ENCODE peak calls at places on chromosomes 1 and 21, in four cellular contexts. One of them, this sample, is unnamed.

GRCh38 chr1:39262802-39263201 is 58.3 kb downstream of the MACF1 start:
- DNase-seq in IMR-90: no peak
- DNase-seq in H1: no peak
- DNase-seq in mesendoderm: no peak
- DNase-seq in this sample: no peak

GRCh38 chr1:15214507-15214906 is 32.5 kb upstream of the FHAD1 start:
- DNase-seq in mesendoderm: no peak
- DNase-seq in H1: no peak
- DNase-seq in IMR-90: peak
- DNase-seq in this sample: no peak

GRCh38 chr1:43373034-43373940 is 5.5 kb upstream of the ELOVL1 start:
- DNase-seq in mesendoderm: no peak
- DNase-seq in H1: no peak
- DNase-seq in IMR-90: peak
- DNase-seq in this sample: no peak

GRCh38 chr1:216015116-216015515 is 408.1 kb downstream of the USH2A start:
- DNase-seq in mesendoderm: no peak
- DNase-seq in H1: no peak
- DNase-seq in IMR-90: no peak
- DNase-seq in this sample: no peak

GRCh38 chr21:39317134-39318090 is 4.0 kb upstream of the BRWD1 start:
- DNase-seq in H1: no peak
- DNase-seq in mesendoderm: no peak
- DNase-seq in IMR-90: no peak
- DNase-seq in this sample: no peak

GRCh38 chr1:68758666-68759209 is 261.9 kb upstream of the DEPDC1 start:
- DNase-seq in H1: no peak
- DNase-seq in IMR-90: no peak
- DNase-seq in mesendoderm: peak
- DNase-seq in this sample: peak

GRCh38 chr1:31591425-31592093 is 15.2 kb downstream of the TINAGL1 start:
- DNase-seq in mesendoderm: no peak
- DNase-seq in H1: peak
- DNase-seq in IMR-90: no peak
- DNase-seq in this sample: no peak

GRCh38 chr1:32128479-32128878 is 20.6 kb downstream of the KPNA6 start:
- DNase-seq in IMR-90: no peak
- DNase-seq in mesendoderm: no peak
- DNase-seq in H1: no peak
- DNase-seq in this sample: no peak

GRCh38 chr1:119160851-119161250 is 20.4 kb upstream of the WARS2 start:
- DNase-seq in H1: no peak
- DNase-seq in mesendoderm: no peak
- DNase-seq in IMR-90: peak
- DNase-seq in this sample: no peak

GRCh38 chr1:163120372-163120771 is 51.2 kb downstream of the RGS4 start:
- DNase-seq in mesendoderm: no peak
- DNase-seq in IMR-90: no peak
- DNase-seq in H1: no peak
- DNase-seq in this sample: no peak

GRCh38 chr1:201791051-201791774 is 37.7 kb upstream of the IPO9 start:
- DNase-seq in H1: no peak
- DNase-seq in mesendoderm: no peak
- DNase-seq in IMR-90: peak
- DNase-seq in this sample: no peak

GRCh38 chr1:169931795-169932195 is 38.1 kb upstream of the SCYL3 start:
- DNase-seq in mesendoderm: no peak
- DNase-seq in H1: no peak
- DNase-seq in IMR-90: peak
- DNase-seq in this sample: no peak
- H4K5ac ChIP-seq in mesendoderm: no peak
- H4K5ac ChIP-seq in H1: no peak
- H4K5ac ChIP-seq in IMR-90: no peak
- H4K5ac ChIP-seq in this sample: no peak

GRCh38 chr1:95386915-95387314 is 152.9 kb downstream of the RWDD3 start:
- DNase-seq in mesendoderm: no peak
- DNase-seq in IMR-90: no peak
- DNase-seq in H1: no peak
- DNase-seq in this sample: no peak
- H4K5ac ChIP-seq in mesendoderm: no peak
- H4K5ac ChIP-seq in IMR-90: no peak
- H4K5ac ChIP-seq in H1: no peak
- H4K5ac ChIP-seq in this sample: no peak

DNA sequence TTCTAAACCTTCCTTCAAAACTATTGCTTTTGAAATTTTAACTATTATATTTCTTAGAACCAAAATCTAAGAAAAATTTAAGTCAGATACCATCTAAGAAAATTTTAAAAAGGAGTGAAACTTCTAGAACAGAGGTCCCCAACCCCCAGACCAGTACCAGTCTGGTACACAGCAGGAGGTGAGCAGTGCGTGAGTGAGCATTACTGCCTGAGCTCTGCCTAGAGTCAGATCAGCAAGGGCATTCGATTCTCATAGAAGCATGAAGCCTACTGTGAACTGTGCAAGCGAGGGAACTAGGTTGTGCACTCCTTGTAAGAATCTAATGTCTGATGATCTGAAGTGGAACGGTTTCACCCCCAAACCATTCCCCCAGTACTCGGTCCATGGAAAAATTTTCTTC is 106.7 kb downstream of the VAV3 start:
- DNase-seq in IMR-90: no peak
- DNase-seq in H1: no peak
- DNase-seq in mesendoderm: peak
- DNase-seq in this sample: no peak
- H4K5ac ChIP-seq in IMR-90: no peak
- H4K5ac ChIP-seq in H1: no peak
- H4K5ac ChIP-seq in mesendoderm: no peak
- H4K5ac ChIP-seq in this sample: no peak

GRCh38 chr1:24065314-24065713 is 46.6 kb downstream of the MYOM3 start:
- DNase-seq in IMR-90: no peak
- DNase-seq in mesendoderm: no peak
- DNase-seq in H1: no peak
- DNase-seq in this sample: no peak
- H4K5ac ChIP-seq in IMR-90: no peak
- H4K5ac ChIP-seq in mesendoderm: no peak
- H4K5ac ChIP-seq in H1: no peak
- H4K5ac ChIP-seq in this sample: no peak

GRCh38 chr1:7679159-7679872 is 91.8 kb upstream of the VAMP3 start:
- DNase-seq in IMR-90: no peak
- DNase-seq in H1: no peak
- DNase-seq in mesendoderm: no peak
- DNase-seq in this sample: no peak

GRCh38 chr1:7678491-7679158 is 92.5 kb upstream of the VAMP3 start:
- DNase-seq in H1: no peak
- DNase-seq in IMR-90: no peak
- DNase-seq in mesendoderm: no peak
- DNase-seq in this sample: no peak

GRCh38 chr1:7681401-7681800 is 89.7 kb upstream of the VAMP3 start:
- DNase-seq in IMR-90: no peak
- DNase-seq in H1: no peak
- DNase-seq in mesendoderm: no peak
- DNase-seq in this sample: no peak

GRCh38 chr1:7679873-7680790 is 91.0 kb upstream of the VAMP3 start:
- DNase-seq in H1: peak
- DNase-seq in mesendoderm: peak
- DNase-seq in IMR-90: peak
- DNase-seq in this sample: peak

DNA sequence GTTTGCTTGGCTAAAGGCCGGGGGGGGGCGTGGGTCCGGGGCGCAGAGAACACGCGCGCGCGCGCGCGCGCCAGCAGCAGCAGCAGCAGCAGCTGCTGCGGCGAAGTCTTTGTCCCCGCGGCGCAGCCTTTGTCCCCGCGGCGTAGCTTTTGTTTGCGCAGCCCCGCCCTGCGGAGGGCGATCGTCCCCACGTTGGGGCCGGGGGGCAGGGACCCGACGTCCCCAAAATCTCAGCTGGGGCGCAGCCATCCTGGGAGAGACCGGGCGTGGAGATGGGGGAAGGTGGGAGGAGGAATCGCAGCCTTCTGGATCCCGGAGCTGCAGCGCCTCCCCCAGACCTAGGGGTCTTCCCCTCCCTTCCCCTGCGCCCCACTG is 90.3 kb upstream of the VAMP3 start:
- DNase-seq in H1: peak
- DNase-seq in IMR-90: no peak
- DNase-seq in mesendoderm: no peak
- DNase-seq in this sample: peak
- H4K5ac ChIP-seq in H1: peak
- H4K5ac ChIP-seq in IMR-90: no peak
- H4K5ac ChIP-seq in mesendoderm: no peak
- H4K5ac ChIP-seq in this sample: no peak

GRCh38 chr1:165680303-165680702 is 18.1 kb downstream of the ALDH9A1 start:
- DNase-seq in mesendoderm: no peak
- DNase-seq in H1: no peak
- DNase-seq in IMR-90: no peak
- DNase-seq in this sample: no peak

GRCh38 chr1:165675794-165676193 is 22.6 kb downstream of the ALDH9A1 start:
- DNase-seq in mesendoderm: no peak
- DNase-seq in H1: no peak
- DNase-seq in IMR-90: no peak
- DNase-seq in this sample: no peak

GRCh38 chr1:165683848-165684485 is 14.4 kb downstream of the ALDH9A1 start:
- DNase-seq in mesendoderm: no peak
- DNase-seq in H1: no peak
- DNase-seq in IMR-90: no peak
- DNase-seq in this sample: no peak

GRCh38 chr1:165678509-165678908 is 19.9 kb downstream of the ALDH9A1 start:
- DNase-seq in IMR-90: no peak
- DNase-seq in H1: no peak
- DNase-seq in mesendoderm: no peak
- DNase-seq in this sample: no peak

GRCh38 chr1:165679282-165680036 is 18.9 kb downstream of the ALDH9A1 start:
- DNase-seq in mesendoderm: peak
- DNase-seq in H1: no peak
- DNase-seq in IMR-90: no peak
- DNase-seq in this sample: no peak
- H4K5ac ChIP-seq in mesendoderm: no peak
- H4K5ac ChIP-seq in H1: no peak
- H4K5ac ChIP-seq in IMR-90: no peak
- H4K5ac ChIP-seq in this sample: no peak

GRCh38 chr1:85025940-85026339 is 22.4 kb downstream of the MCOLN3 start:
- DNase-seq in IMR-90: no peak
- DNase-seq in H1: no peak
- DNase-seq in mesendoderm: no peak
- DNase-seq in this sample: no peak
- H4K5ac ChIP-seq in IMR-90: no peak
- H4K5ac ChIP-seq in H1: no peak
- H4K5ac ChIP-seq in mesendoderm: no peak
- H4K5ac ChIP-seq in this sample: no peak

DNA sequence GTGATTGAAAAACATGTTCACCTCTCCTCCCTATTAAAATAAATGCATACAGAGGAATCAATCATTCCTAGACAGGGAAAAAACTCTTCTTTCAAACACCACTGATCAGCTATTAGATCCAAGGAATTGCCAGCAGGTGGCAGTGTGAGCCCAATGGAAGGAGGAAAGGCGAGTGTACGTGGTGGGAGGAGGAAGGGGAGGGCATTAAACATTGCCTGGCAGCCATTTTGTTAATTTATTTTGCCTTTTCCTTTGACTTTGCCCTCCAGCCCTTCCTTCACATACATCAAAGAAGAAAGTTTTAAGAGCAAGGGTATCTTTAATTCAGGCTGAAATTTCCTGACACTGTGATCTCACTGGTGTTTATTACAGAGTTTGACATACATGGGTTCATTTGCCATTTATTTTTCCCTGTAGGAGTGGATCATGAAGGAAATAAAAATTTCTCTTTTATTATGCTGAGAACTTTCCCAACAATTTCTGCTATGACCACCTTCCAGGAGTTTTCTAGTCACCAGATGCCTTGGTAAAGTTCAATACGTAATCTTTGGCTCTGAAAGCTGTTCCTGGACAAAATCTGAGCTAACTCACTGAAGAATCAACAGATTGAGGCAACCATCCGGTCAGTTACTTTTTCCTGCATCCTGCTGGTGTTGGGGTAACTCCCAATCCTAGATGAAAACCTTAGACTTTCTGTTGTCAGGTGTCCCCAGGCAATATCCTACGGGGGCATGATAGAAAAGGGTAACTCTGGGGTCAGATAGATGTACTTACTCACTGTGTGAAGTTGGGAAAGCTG is 1.9 kb upstream of the GNAI3 start:
- DNase-seq in IMR-90: peak
- DNase-seq in mesendoderm: peak
- DNase-seq in H1: peak
- DNase-seq in this sample: peak
- H4K5ac ChIP-seq in IMR-90: peak
- H4K5ac ChIP-seq in mesendoderm: peak
- H4K5ac ChIP-seq in H1: peak
- H4K5ac ChIP-seq in this sample: peak

GRCh38 chr1:228151170-228151513 is 1.4 kb downstream of the GJC2 start:
- DNase-seq in IMR-90: no peak
- DNase-seq in H1: no peak
- DNase-seq in mesendoderm: no peak
- DNase-seq in this sample: peak
- H4K5ac ChIP-seq in IMR-90: peak
- H4K5ac ChIP-seq in H1: no peak
- H4K5ac ChIP-seq in mesendoderm: no peak
- H4K5ac ChIP-seq in this sample: no peak

GRCh38 chr1:153394391-153394790 is 3.5 kb upstream of the S100A8 start:
- DNase-seq in H1: no peak
- DNase-seq in mesendoderm: no peak
- DNase-seq in IMR-90: no peak
- DNase-seq in this sample: no peak

GRCh38 chr1:153395776-153396175 is 4.9 kb upstream of the S100A8 start:
- DNase-seq in mesendoderm: no peak
- DNase-seq in H1: peak
- DNase-seq in IMR-90: no peak
- DNase-seq in this sample: peak

GRCh38 chr1:153395136-153395685 is 4.3 kb upstream of the S100A8 start:
- DNase-seq in mesendoderm: no peak
- DNase-seq in H1: peak
- DNase-seq in IMR-90: no peak
- DNase-seq in this sample: peak

GRCh38 chr1:153392822-153393221 is 1.9 kb upstream of the S100A8 start:
- DNase-seq in IMR-90: no peak
- DNase-seq in mesendoderm: no peak
- DNase-seq in H1: no peak
- DNase-seq in this sample: no peak

DNA sequence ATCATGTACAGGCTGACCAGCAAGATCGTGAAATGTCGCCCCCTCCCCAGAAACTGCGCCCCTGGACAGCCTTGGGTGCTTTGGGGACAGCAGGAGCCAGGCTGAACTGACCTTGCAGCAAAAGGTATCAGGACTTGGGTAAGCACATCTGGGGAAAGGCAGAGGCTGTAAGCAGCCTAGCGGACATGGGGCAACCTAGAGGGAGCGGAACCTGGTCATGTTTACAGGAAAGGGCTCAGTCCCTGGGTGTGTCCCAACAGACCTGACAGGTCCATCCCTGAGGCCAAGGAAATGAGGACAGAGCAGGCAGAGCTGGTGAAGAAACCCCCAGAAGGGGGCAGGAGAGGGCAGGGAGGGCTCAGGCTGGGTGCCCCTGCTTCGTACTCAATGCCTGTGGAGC is 3.1 kb upstream of the S100A8 start:
- DNase-seq in IMR-90: no peak
- DNase-seq in H1: peak
- DNase-seq in mesendoderm: peak
- DNase-seq in this sample: peak
- H4K5ac ChIP-seq in IMR-90: no peak
- H4K5ac ChIP-seq in H1: no peak
- H4K5ac ChIP-seq in mesendoderm: no peak
- H4K5ac ChIP-seq in this sample: no peak